ENCODE peak calls at places on chromosomes 13 and 19, in four cellular contexts. S is K562, F is endothelial cell of umbilical vein, P is SK-N-SH. N is an unnamed sample.

GRCh38 chr13:60795219-60795618 is 398.2 kb downstream of the TDRD3 start:
- DNase-seq in S (no peak), F (no peak), P (no peak), N (no peak)

GRCh38 chr13:72403396-72404010 is 323.9 kb downstream of the MZT1 start:
- DNase-seq in S (no peak), F (no peak), P (no peak), N (no peak)

GRCh38 chr13:43986395-43986794 is 106.7 kb downstream of the LACC1 start:
- DNase-seq in S (no peak), F (no peak), P (no peak), N (no peak)

GRCh38 chr19:1417145-1417544 is 9.8 kb downstream of the DAZAP1 start:
- DNase-seq in S (no peak), F (no peak), P (no peak), N (no peak)

GRCh38 chr19:29926801-29927200 is 15.2 kb upstream of the URI1 start:
- DNase-seq in S (no peak), F (no peak), P (no peak), N (no peak)

GRCh38 chr13:41490616-41491015 is 33.3 kb downstream of the RGCC start:
- DNase-seq in S (no peak), F (no peak), P (no peak), N (no peak)

GRCh38 chr13:34416833-34417425 is 525.1 kb upstream of the NBEA start:
- DNase-seq in S (no peak), F (no peak), P (no peak), N (no peak)

GRCh38 chr13:106100261-106100919 is 435.1 kb downstream of the EFNB2 start:
- DNase-seq in S (no peak), F (no peak), P (no peak), N (no peak)

GRCh38 chr13:102091231-102091630 is 310.6 kb downstream of the FGF14 start:
- DNase-seq in S (no peak), F (no peak), P (no peak), N (no peak)

GRCh38 chr19:8113017-8113416 is 36.4 kb downstream of the FBN3 start:
- DNase-seq in S (no peak), F (no peak), P (no peak), N (no peak)

GRCh38 chr13:94657167-94657566 is 55.2 kb downstream of the SOX21 start:
- DNase-seq in S (no peak), F (no peak), P (no peak), N (no peak)

GRCh38 chr13:81539643-81540150 is 1198.8 kb upstream of the SPRY2 start:
- DNase-seq in S (no peak), F (no peak), P (no peak), N (no peak)

GRCh38 chr19:49098795-49099194 is 13.5 kb downstream of the SNRNP70 start:
- DNase-seq in S (no peak), F (no peak), P (no peak), N (no peak)

GRCh38 chr13:91346848-91347211 is 657 bp upstream of the MIR17HG start:
- DNase-seq in S (peak; percentile 86), F (peak; percentile 39), P (peak; percentile 21), N (peak; percentile 56)

GRCh38 chr13:36919833-36920611 is at the start of gene SMAD9:
- DNase-seq in S (peak; percentile 66), F (peak; percentile 58), P (peak; percentile 91), N (peak; percentile 41)

GRCh38 chr13:110779046-110779445 is 65.5 kb downstream of the ING1 start:
- DNase-seq in S (no peak), F (no peak), P (no peak), N (no peak)

GRCh38 chr19:3105641-3106508 is 11.7 kb downstream of the GNA11 start:
- DNase-seq in S (no peak), F (no peak), P (no peak), N (no peak)

GRCh38 chr13:40243982-40244381 is 422.5 kb downstream of the FOXO1 start:
- DNase-seq in S (no peak), F (no peak), P (no peak), N (no peak)

GRCh38 chr19:11142528-11143171 is 12.9 kb downstream of the SPC24 start:
- DNase-seq in S (peak; percentile 83), F (peak; percentile 95), P (peak; percentile 89), N (no peak)

GRCh38 chr19:9597027-9597426 is 12.7 kb upstream of the ZNF121 start:
- DNase-seq in S (no peak), F (peak; percentile 9), P (no peak), N (no peak)

GRCh38 chr19:29677001-29677781 is 11.9 kb downstream of the PLEKHF1 start:
- DNase-seq in S (no peak), F (no peak), P (no peak), N (no peak)

GRCh38 chr13:63873936-63874335 is 2458.3 kb upstream of the PCDH20 start:
- DNase-seq in S (no peak), F (no peak), P (no peak), N (no peak)

GRCh38 chr19:17248011-17248776 is 2.5 kb upstream of the NR2F6 start:
- DNase-seq in S (no peak), F (no peak), P (no peak), N (no peak)

GRCh38 chr19:2046046-2046907 is 4.8 kb downstream of the MKNK2 start:
- DNase-seq in S (no peak), F (no peak), P (no peak), N (no peak)

GRCh38 chr19:49398001-49398615 is 10.1 kb downstream of the KASH5 start:
- DNase-seq in S (no peak), F (no peak), P (peak; percentile 9), N (no peak)

GRCh38 chr19:35395762-35396199 is 24.9 kb downstream of the GPR42 start:
- DNase-seq in S (no peak), F (no peak), P (peak; percentile 32), N (no peak)

GRCh38 chr13:59346861-59347470 is 816.8 kb downstream of the DIAPH3 start:
- DNase-seq in S (no peak), F (no peak), P (no peak), N (no peak)

GRCh38 chr19:38375748-38376147 is 1.4 kb downstream of the PSMD8 start:
- DNase-seq in S (no peak), F (no peak), P (no peak), N (no peak)

GRCh38 chr19:16168465-16169081 is 4.8 kb downstream of the CIB3 start:
- DNase-seq in S (peak; percentile 18), F (no peak), P (no peak), N (no peak)

GRCh38 chr13:92196566-92197256 is 798.3 kb downstream of the GPC5 start:
- DNase-seq in S (no peak), F (no peak), P (peak; percentile 35), N (no peak)

GRCh38 chr13:106496072-106496997 is 39.1 kb downstream of the EFNB2 start:
- DNase-seq in S (no peak), F (peak; percentile 99), P (no peak), N (no peak)

GRCh38 chr19:48739835-48740704 is at the start of gene RASIP1:
- DNase-seq in S (no peak), F (peak; percentile 26), P (no peak), N (no peak)

GRCh38 chr19:38878575-38879399 is 712 bp upstream of the RINL start:
- DNase-seq in S (no peak), F (no peak), P (peak; percentile 20), N (no peak)

GRCh38 chr13:79741006-79741405 is 260.1 kb downstream of the NDFIP2 start:
- DNase-seq in S (no peak), F (no peak), P (peak; percentile 46), N (no peak)

GRCh38 chr19:57664269-57665127 is 4.2 kb upstream of the ZSCAN4 start:
- DNase-seq in S (peak; percentile 55), F (peak; percentile 46), P (peak; percentile 89), N (no peak)

GRCh38 chr13:49082653-49083536 is 107.2 kb downstream of the FNDC3A start:
- DNase-seq in S (no peak), F (no peak), P (no peak), N (no peak)
- TF ChIP-seq POLR2AphosphoS5 in S (no peak), F (no peak), P (no peak), N (no peak)

GRCh38 chr19:33304760-33305647 is 2.7 kb upstream of the CEBPA start:
- DNase-seq in S (peak; percentile 56), F (no peak), P (no peak), N (no peak)
- TF ChIP-seq CTCF in S (peak; percentile 49), F (no peak), P (no peak), N (peak; percentile 24)

DNA sequence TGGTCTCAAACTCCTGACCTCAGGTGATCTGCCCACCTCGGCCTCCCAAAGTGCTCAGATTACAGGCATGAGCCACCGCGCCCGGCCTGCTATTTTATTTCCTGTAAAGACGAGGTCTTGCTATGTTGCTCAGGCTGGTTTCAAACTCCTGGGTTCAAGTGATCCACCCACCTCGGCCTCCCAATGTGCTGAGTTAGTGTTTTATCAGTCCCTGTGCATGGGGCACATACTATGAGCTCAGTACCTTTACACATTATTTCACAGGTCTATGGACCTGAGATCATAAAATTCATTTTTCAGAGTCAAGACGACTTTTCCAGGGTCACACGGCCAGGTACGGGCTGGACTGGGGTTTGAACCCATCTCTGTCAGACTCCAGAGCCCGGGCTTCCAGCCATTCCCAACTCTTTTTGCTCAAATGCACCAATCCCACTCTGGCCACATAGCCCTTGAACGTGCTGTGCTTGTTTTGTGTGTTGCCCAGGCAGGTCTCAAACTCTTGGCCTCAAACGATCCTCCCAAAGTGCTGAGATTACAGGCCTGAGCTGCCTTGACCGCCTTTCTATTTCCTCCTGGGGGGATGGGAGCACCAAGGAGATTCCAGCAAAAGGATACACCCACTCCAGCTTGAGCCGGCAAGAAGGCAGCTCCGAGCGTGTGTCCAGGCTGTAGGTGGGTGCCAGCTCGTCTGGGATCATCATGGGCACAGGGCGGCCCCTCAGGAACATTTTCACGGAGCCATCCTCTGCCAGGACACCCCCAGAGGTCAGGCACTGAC is 1.1 kb downstream of the EML2 start:
- DNase-seq in S (peak; percentile 54), F (no peak), P (no peak), N (no peak)
- TF ChIP-seq POLR2AphosphoS5 in S (no peak), F (no peak), P (no peak), N (no peak)

DNA sequence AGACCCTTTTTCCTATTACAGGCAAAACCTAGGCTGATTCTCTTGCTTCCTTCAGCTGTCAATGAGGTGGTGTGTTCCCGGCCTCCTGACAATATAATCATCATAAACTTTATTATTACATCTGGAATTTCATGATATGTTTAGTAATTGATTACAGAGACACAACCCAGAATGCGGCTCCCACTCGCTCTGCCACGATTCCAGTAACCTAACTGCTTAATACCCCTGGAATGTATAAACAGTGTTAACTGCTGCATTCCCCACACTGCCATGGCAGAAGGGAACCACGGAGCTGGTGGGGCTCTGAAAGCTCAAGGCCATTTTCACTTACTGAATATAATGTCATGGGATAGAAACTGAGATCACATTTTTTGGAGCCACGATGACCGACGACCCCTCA is 17.1 kb downstream of the TSHZ3 start:
- DNase-seq in S (no peak), F (no peak), P (no peak), N (no peak)
- TF ChIP-seq CTCF in S (no peak), F (no peak), P (no peak), N (no peak)